ENCODE peak calls at places on chromosome 1, in four cellular contexts. One of them, this sample, is unnamed.
A peak's percentile ranks its signal among the peaks of the same experiment; 100 is the strongest.

GRCh38 chr1:17013598-17014320 is 2.0 kb upstream of the ATP13A2 start:
- DNase-seq in transverse colon: peak; percentile 37
- DNase-seq in A549: no peak
- DNase-seq in lower lobe of right lung: peak; percentile 73
- DNase-seq in this sample: no peak

GRCh38 chr1:3069491-3070303 is 694 bp downstream of the PRDM16 start:
- DNase-seq in transverse colon: peak; percentile 22
- DNase-seq in A549: peak; percentile 37
- DNase-seq in lower lobe of right lung: peak; percentile 55
- DNase-seq in this sample: peak; percentile 62

GRCh38 chr1:202305168-202305567 is 36.6 kb downstream of the UBE2T start:
- DNase-seq in transverse colon: no peak
- DNase-seq in A549: no peak
- DNase-seq in lower lobe of right lung: no peak
- DNase-seq in this sample: no peak

GRCh38 chr1:150407330-150407729 is 43.4 kb downstream of the RPRD2 start:
- DNase-seq in transverse colon: no peak
- DNase-seq in A549: no peak
- DNase-seq in lower lobe of right lung: no peak
- DNase-seq in this sample: no peak

GRCh38 chr1:181812211-181812610 is 249.3 kb downstream of the ZNF648 start:
- DNase-seq in transverse colon: no peak
- DNase-seq in A549: no peak
- DNase-seq in lower lobe of right lung: no peak
- DNase-seq in this sample: no peak

GRCh38 chr1:165451696-165452095 is 6.8 kb upstream of the RXRG start:
- DNase-seq in transverse colon: no peak
- DNase-seq in A549: no peak
- DNase-seq in lower lobe of right lung: no peak
- DNase-seq in this sample: no peak

GRCh38 chr1:237211031-237211430 is 169.0 kb downstream of the RYR2 start:
- DNase-seq in transverse colon: no peak
- DNase-seq in A549: no peak
- DNase-seq in lower lobe of right lung: no peak
- DNase-seq in this sample: no peak

GRCh38 chr1:160814856-160815255 is 18.9 kb downstream of the LY9 start:
- DNase-seq in transverse colon: no peak
- DNase-seq in A549: no peak
- DNase-seq in lower lobe of right lung: no peak
- DNase-seq in this sample: no peak

GRCh38 chr1:163824490-163824889 is 502.7 kb downstream of the NUF2 start:
- DNase-seq in transverse colon: no peak
- DNase-seq in A549: no peak
- DNase-seq in lower lobe of right lung: no peak
- DNase-seq in this sample: no peak

GRCh38 chr1:30191154-30191702 is 532.2 kb downstream of the MATN1 start:
- DNase-seq in transverse colon: peak; percentile 18
- DNase-seq in A549: peak; percentile 7
- DNase-seq in lower lobe of right lung: no peak
- DNase-seq in this sample: peak; percentile 22

GRCh38 chr1:79322511-79323027 is 316.0 kb upstream of the ADGRL4 start:
- DNase-seq in transverse colon: no peak
- DNase-seq in A549: no peak
- DNase-seq in lower lobe of right lung: no peak
- DNase-seq in this sample: no peak

GRCh38 chr1:230167419-230167852 is 100.4 kb downstream of the GALNT2 start:
- DNase-seq in transverse colon: no peak
- DNase-seq in A549: peak; percentile 62
- DNase-seq in lower lobe of right lung: no peak
- DNase-seq in this sample: peak; percentile 15

GRCh38 chr1:86993269-86993985 is 79.0 kb downstream of the HS2ST1 start:
- DNase-seq in transverse colon: no peak
- DNase-seq in A549: no peak
- DNase-seq in lower lobe of right lung: no peak
- DNase-seq in this sample: no peak

GRCh38 chr1:22139817-22140216 is 3.1 kb downstream of the WNT4 start:
- DNase-seq in transverse colon: no peak
- DNase-seq in A549: no peak
- DNase-seq in lower lobe of right lung: no peak
- DNase-seq in this sample: no peak

GRCh38 chr1:221972262-221973235 is 230.7 kb upstream of the DUSP10 start:
- DNase-seq in transverse colon: no peak
- DNase-seq in A549: no peak
- DNase-seq in lower lobe of right lung: no peak
- DNase-seq in this sample: no peak
- TF ChIP-seq CTCF in transverse colon: no peak
- TF ChIP-seq CTCF in A549: no peak
- TF ChIP-seq CTCF in lower lobe of right lung: no peak
- TF ChIP-seq CTCF in this sample: no peak

GRCh38 chr1:232952514-232953175 is 2.2 kb downstream of the NTPCR start:
- DNase-seq in transverse colon: peak; percentile 67
- DNase-seq in A549: peak; percentile 80
- DNase-seq in lower lobe of right lung: no peak
- DNase-seq in this sample: peak; percentile 42

GRCh38 chr1:232950919-232951579 is 638 bp downstream of the NTPCR start:
- DNase-seq in transverse colon: peak; percentile 39
- DNase-seq in A549: peak; percentile 35
- DNase-seq in lower lobe of right lung: no peak
- DNase-seq in this sample: peak; percentile 15

GRCh38 chr1:232949636-232950196 is 695 bp upstream of the NTPCR start:
- DNase-seq in transverse colon: no peak
- DNase-seq in A549: no peak
- DNase-seq in lower lobe of right lung: no peak
- DNase-seq in this sample: no peak

GRCh38 chr1:232951605-232952004 is 1.2 kb downstream of the NTPCR start:
- DNase-seq in transverse colon: no peak
- DNase-seq in A549: no peak
- DNase-seq in lower lobe of right lung: no peak
- DNase-seq in this sample: no peak

GRCh38 chr1:232950197-232950918 is at the start of gene NTPCR:
- DNase-seq in transverse colon: peak; percentile 97
- DNase-seq in A549: peak; percentile 94
- DNase-seq in lower lobe of right lung: peak; percentile 94
- DNase-seq in this sample: peak; percentile 99
- TF ChIP-seq CTCF in transverse colon: peak; percentile 17
- TF ChIP-seq CTCF in A549: no peak
- TF ChIP-seq CTCF in lower lobe of right lung: peak; percentile 18
- TF ChIP-seq CTCF in this sample: no peak

GRCh38 chr1:10402729-10403274 is 3.9 kb downstream of the PGD start:
- DNase-seq in transverse colon: no peak
- DNase-seq in A549: no peak
- DNase-seq in lower lobe of right lung: no peak
- DNase-seq in this sample: no peak
- TF ChIP-seq CTCF in transverse colon: no peak
- TF ChIP-seq CTCF in A549: no peak
- TF ChIP-seq CTCF in lower lobe of right lung: no peak
- TF ChIP-seq CTCF in this sample: no peak

GRCh38 chr1:225840223-225840610 is 30.3 kb downstream of the EPHX1 start:
- DNase-seq in transverse colon: no peak
- DNase-seq in A549: no peak
- DNase-seq in lower lobe of right lung: no peak
- DNase-seq in this sample: no peak
- TF ChIP-seq CTCF in transverse colon: no peak
- TF ChIP-seq CTCF in A549: no peak
- TF ChIP-seq CTCF in lower lobe of right lung: no peak
- TF ChIP-seq CTCF in this sample: no peak

GRCh38 chr1:210239295-210240155 is 6.9 kb downstream of the SERTAD4 start:
- DNase-seq in transverse colon: no peak
- DNase-seq in A549: peak; percentile 37
- DNase-seq in lower lobe of right lung: no peak
- DNase-seq in this sample: no peak
- TF ChIP-seq CTCF in transverse colon: peak; percentile 41
- TF ChIP-seq CTCF in A549: peak; percentile 27
- TF ChIP-seq CTCF in lower lobe of right lung: peak; percentile 54
- TF ChIP-seq CTCF in this sample: peak; percentile 44

GRCh38 chr1:162023547-162024501 is at the start of gene OLFML2B:
- DNase-seq in transverse colon: peak; percentile 60
- DNase-seq in A549: peak; percentile 84
- DNase-seq in lower lobe of right lung: peak; percentile 75
- DNase-seq in this sample: peak; percentile 87
- TF ChIP-seq CTCF in transverse colon: no peak
- TF ChIP-seq CTCF in A549: peak; percentile 45
- TF ChIP-seq CTCF in lower lobe of right lung: peak; percentile 17
- TF ChIP-seq CTCF in this sample: no peak